ENCODE peak calls at places on chromosomes 6 and 20, in ten cellular contexts. One of them, this sample, is unnamed.

GRCh38 chr6:96460052-96460700 is 61.4 kb upstream of the UFL1 start:
- DNase-seq in MM.1S: no peak
- DNase-seq in activated CD8-positive, alpha-beta memory T cell treated with anti-CD3 and anti-CD28 coated beads for 48 hours: no peak
- DNase-seq in nephron progenitor cell: no peak
- DNase-seq in hepatocyte: no peak
- DNase-seq in HTR-8/SVneo: no peak
- DNase-seq in iPS-NIHi11: no peak
- DNase-seq in spleen: no peak
- DNase-seq in natural killer cell treated with Interleukin-12 subunit alpha and Interleukin-12 subunit beta and Interleukin-15 and Interleukin-18, amount 100 ng/mL, for 72 hours: no peak
- DNase-seq in effector CD4-positive, alpha-beta T cell: no peak
- DNase-seq in this sample: no peak

GRCh38 chr6:160328447-160328846 is 19.7 kb upstream of the SLC22A3 start:
- DNase-seq in effector CD4-positive, alpha-beta T cell: no peak
- DNase-seq in hepatocyte: no peak
- DNase-seq in MM.1S: no peak
- DNase-seq in HTR-8/SVneo: no peak
- DNase-seq in nephron progenitor cell: no peak
- DNase-seq in iPS-NIHi11: no peak
- DNase-seq in natural killer cell treated with Interleukin-12 subunit alpha and Interleukin-12 subunit beta and Interleukin-15 and Interleukin-18, amount 100 ng/mL, for 72 hours: no peak
- DNase-seq in spleen: no peak
- DNase-seq in activated CD8-positive, alpha-beta memory T cell treated with anti-CD3 and anti-CD28 coated beads for 48 hours: no peak
- DNase-seq in this sample: no peak

GRCh38 chr20:5928063-5928462 is 22.3 kb downstream of the TRMT6 start:
- DNase-seq in natural killer cell treated with Interleukin-12 subunit alpha and Interleukin-12 subunit beta and Interleukin-15 and Interleukin-18, amount 100 ng/mL, for 72 hours: no peak
- DNase-seq in iPS-NIHi11: no peak
- DNase-seq in effector CD4-positive, alpha-beta T cell: no peak
- DNase-seq in spleen: no peak
- DNase-seq in activated CD8-positive, alpha-beta memory T cell treated with anti-CD3 and anti-CD28 coated beads for 48 hours: no peak
- DNase-seq in nephron progenitor cell: no peak
- DNase-seq in HTR-8/SVneo: no peak
- DNase-seq in MM.1S: no peak
- DNase-seq in hepatocyte: no peak
- DNase-seq in this sample: no peak

GRCh38 chr20:16803965-16804792 is 56.0 kb downstream of the OTOR start:
- DNase-seq in MM.1S: peak
- DNase-seq in effector CD4-positive, alpha-beta T cell: peak
- DNase-seq in natural killer cell treated with Interleukin-12 subunit alpha and Interleukin-12 subunit beta and Interleukin-15 and Interleukin-18, amount 100 ng/mL, for 72 hours: no peak
- DNase-seq in hepatocyte: peak
- DNase-seq in HTR-8/SVneo: peak
- DNase-seq in iPS-NIHi11: peak
- DNase-seq in activated CD8-positive, alpha-beta memory T cell treated with anti-CD3 and anti-CD28 coated beads for 48 hours: peak
- DNase-seq in nephron progenitor cell: peak
- DNase-seq in spleen: no peak
- DNase-seq in this sample: no peak

GRCh38 chr6:131001113-131001776 is 61.8 kb downstream of the EPB41L2 start:
- DNase-seq in nephron progenitor cell: no peak
- DNase-seq in iPS-NIHi11: no peak
- DNase-seq in spleen: no peak
- DNase-seq in HTR-8/SVneo: no peak
- DNase-seq in effector CD4-positive, alpha-beta T cell: no peak
- DNase-seq in natural killer cell treated with Interleukin-12 subunit alpha and Interleukin-12 subunit beta and Interleukin-15 and Interleukin-18, amount 100 ng/mL, for 72 hours: no peak
- DNase-seq in hepatocyte: no peak
- DNase-seq in MM.1S: no peak
- DNase-seq in activated CD8-positive, alpha-beta memory T cell treated with anti-CD3 and anti-CD28 coated beads for 48 hours: no peak
- DNase-seq in this sample: no peak

GRCh38 chr6:139680819-139681218 is 306.4 kb upstream of the CITED2 start:
- DNase-seq in effector CD4-positive, alpha-beta T cell: no peak
- DNase-seq in nephron progenitor cell: no peak
- DNase-seq in hepatocyte: no peak
- DNase-seq in activated CD8-positive, alpha-beta memory T cell treated with anti-CD3 and anti-CD28 coated beads for 48 hours: no peak
- DNase-seq in iPS-NIHi11: no peak
- DNase-seq in natural killer cell treated with Interleukin-12 subunit alpha and Interleukin-12 subunit beta and Interleukin-15 and Interleukin-18, amount 100 ng/mL, for 72 hours: no peak
- DNase-seq in MM.1S: no peak
- DNase-seq in spleen: no peak
- DNase-seq in HTR-8/SVneo: no peak
- DNase-seq in this sample: no peak

GRCh38 chr6:7124631-7125030 is 16.9 kb downstream of the RREB1 start:
- DNase-seq in iPS-NIHi11: no peak
- DNase-seq in spleen: no peak
- DNase-seq in natural killer cell treated with Interleukin-12 subunit alpha and Interleukin-12 subunit beta and Interleukin-15 and Interleukin-18, amount 100 ng/mL, for 72 hours: no peak
- DNase-seq in nephron progenitor cell: no peak
- DNase-seq in effector CD4-positive, alpha-beta T cell: no peak
- DNase-seq in activated CD8-positive, alpha-beta memory T cell treated with anti-CD3 and anti-CD28 coated beads for 48 hours: no peak
- DNase-seq in HTR-8/SVneo: no peak
- DNase-seq in hepatocyte: no peak
- DNase-seq in MM.1S: no peak
- DNase-seq in this sample: no peak

GRCh38 chr20:49685809-49686208 is 27.9 kb downstream of the B4GALT5 start:
- DNase-seq in effector CD4-positive, alpha-beta T cell: no peak
- DNase-seq in iPS-NIHi11: no peak
- DNase-seq in activated CD8-positive, alpha-beta memory T cell treated with anti-CD3 and anti-CD28 coated beads for 48 hours: no peak
- DNase-seq in nephron progenitor cell: no peak
- DNase-seq in spleen: no peak
- DNase-seq in natural killer cell treated with Interleukin-12 subunit alpha and Interleukin-12 subunit beta and Interleukin-15 and Interleukin-18, amount 100 ng/mL, for 72 hours: no peak
- DNase-seq in HTR-8/SVneo: peak
- DNase-seq in hepatocyte: no peak
- DNase-seq in MM.1S: no peak
- DNase-seq in this sample: no peak

GRCh38 chr6:143325379-143326140 is 124.9 kb downstream of the ADAT2 start:
- DNase-seq in natural killer cell treated with Interleukin-12 subunit alpha and Interleukin-12 subunit beta and Interleukin-15 and Interleukin-18, amount 100 ng/mL, for 72 hours: no peak
- DNase-seq in effector CD4-positive, alpha-beta T cell: no peak
- DNase-seq in spleen: no peak
- DNase-seq in iPS-NIHi11: no peak
- DNase-seq in MM.1S: no peak
- DNase-seq in nephron progenitor cell: no peak
- DNase-seq in HTR-8/SVneo: no peak
- DNase-seq in activated CD8-positive, alpha-beta memory T cell treated with anti-CD3 and anti-CD28 coated beads for 48 hours: no peak
- DNase-seq in hepatocyte: no peak
- DNase-seq in this sample: no peak

GRCh38 chr6:157151989-157152388 is 171.3 kb downstream of the TMEM242 start:
- DNase-seq in HTR-8/SVneo: no peak
- DNase-seq in spleen: no peak
- DNase-seq in nephron progenitor cell: no peak
- DNase-seq in hepatocyte: no peak
- DNase-seq in activated CD8-positive, alpha-beta memory T cell treated with anti-CD3 and anti-CD28 coated beads for 48 hours: no peak
- DNase-seq in iPS-NIHi11: no peak
- DNase-seq in effector CD4-positive, alpha-beta T cell: no peak
- DNase-seq in natural killer cell treated with Interleukin-12 subunit alpha and Interleukin-12 subunit beta and Interleukin-15 and Interleukin-18, amount 100 ng/mL, for 72 hours: no peak
- DNase-seq in MM.1S: no peak
- DNase-seq in this sample: no peak

GRCh38 chr20:39851459-39851858 is 837.6 kb downstream of the MAFB start:
- DNase-seq in hepatocyte: no peak
- DNase-seq in HTR-8/SVneo: no peak
- DNase-seq in natural killer cell treated with Interleukin-12 subunit alpha and Interleukin-12 subunit beta and Interleukin-15 and Interleukin-18, amount 100 ng/mL, for 72 hours: no peak
- DNase-seq in effector CD4-positive, alpha-beta T cell: no peak
- DNase-seq in iPS-NIHi11: no peak
- DNase-seq in activated CD8-positive, alpha-beta memory T cell treated with anti-CD3 and anti-CD28 coated beads for 48 hours: no peak
- DNase-seq in spleen: no peak
- DNase-seq in nephron progenitor cell: no peak
- DNase-seq in MM.1S: no peak
- DNase-seq in this sample: no peak

GRCh38 chr6:75643173-75643572 is 41.5 kb downstream of the SENP6 start:
- DNase-seq in MM.1S: no peak
- DNase-seq in HTR-8/SVneo: no peak
- DNase-seq in effector CD4-positive, alpha-beta T cell: no peak
- DNase-seq in hepatocyte: no peak
- DNase-seq in iPS-NIHi11: no peak
- DNase-seq in activated CD8-positive, alpha-beta memory T cell treated with anti-CD3 and anti-CD28 coated beads for 48 hours: no peak
- DNase-seq in nephron progenitor cell: no peak
- DNase-seq in spleen: no peak
- DNase-seq in natural killer cell treated with Interleukin-12 subunit alpha and Interleukin-12 subunit beta and Interleukin-15 and Interleukin-18, amount 100 ng/mL, for 72 hours: no peak
- DNase-seq in this sample: no peak

GRCh38 chr6:51494342-51494741 is 593.1 kb downstream of the PKHD1 start:
- DNase-seq in natural killer cell treated with Interleukin-12 subunit alpha and Interleukin-12 subunit beta and Interleukin-15 and Interleukin-18, amount 100 ng/mL, for 72 hours: no peak
- DNase-seq in nephron progenitor cell: no peak
- DNase-seq in spleen: no peak
- DNase-seq in effector CD4-positive, alpha-beta T cell: no peak
- DNase-seq in MM.1S: no peak
- DNase-seq in iPS-NIHi11: no peak
- DNase-seq in hepatocyte: no peak
- DNase-seq in HTR-8/SVneo: no peak
- DNase-seq in activated CD8-positive, alpha-beta memory T cell treated with anti-CD3 and anti-CD28 coated beads for 48 hours: no peak
- DNase-seq in this sample: no peak

GRCh38 chr6:169274761-169275160 is 21.1 kb upstream of the THBS2 start:
- DNase-seq in effector CD4-positive, alpha-beta T cell: no peak
- DNase-seq in activated CD8-positive, alpha-beta memory T cell treated with anti-CD3 and anti-CD28 coated beads for 48 hours: no peak
- DNase-seq in hepatocyte: no peak
- DNase-seq in iPS-NIHi11: no peak
- DNase-seq in natural killer cell treated with Interleukin-12 subunit alpha and Interleukin-12 subunit beta and Interleukin-15 and Interleukin-18, amount 100 ng/mL, for 72 hours: no peak
- DNase-seq in spleen: no peak
- DNase-seq in MM.1S: no peak
- DNase-seq in nephron progenitor cell: no peak
- DNase-seq in HTR-8/SVneo: no peak
- DNase-seq in this sample: no peak

GRCh38 chr6:36120539-36120938 is 9.8 kb upstream of the MAPK13 start:
- DNase-seq in effector CD4-positive, alpha-beta T cell: peak
- DNase-seq in MM.1S: peak
- DNase-seq in spleen: peak
- DNase-seq in hepatocyte: no peak
- DNase-seq in activated CD8-positive, alpha-beta memory T cell treated with anti-CD3 and anti-CD28 coated beads for 48 hours: no peak
- DNase-seq in natural killer cell treated with Interleukin-12 subunit alpha and Interleukin-12 subunit beta and Interleukin-15 and Interleukin-18, amount 100 ng/mL, for 72 hours: peak
- DNase-seq in nephron progenitor cell: no peak
- DNase-seq in iPS-NIHi11: no peak
- DNase-seq in HTR-8/SVneo: no peak
- DNase-seq in this sample: peak

GRCh38 chr20:63708301-63709148 is 686 bp downstream of the ZGPAT start:
- DNase-seq in spleen: peak
- DNase-seq in iPS-NIHi11: no peak
- DNase-seq in HTR-8/SVneo: no peak
- DNase-seq in effector CD4-positive, alpha-beta T cell: no peak
- DNase-seq in hepatocyte: peak
- DNase-seq in nephron progenitor cell: no peak
- DNase-seq in natural killer cell treated with Interleukin-12 subunit alpha and Interleukin-12 subunit beta and Interleukin-15 and Interleukin-18, amount 100 ng/mL, for 72 hours: no peak
- DNase-seq in activated CD8-positive, alpha-beta memory T cell treated with anti-CD3 and anti-CD28 coated beads for 48 hours: no peak
- DNase-seq in MM.1S: no peak
- DNase-seq in this sample: peak

GRCh38 chr6:43913388-43914271 is 143.6 kb downstream of the VEGFA start:
- DNase-seq in natural killer cell treated with Interleukin-12 subunit alpha and Interleukin-12 subunit beta and Interleukin-15 and Interleukin-18, amount 100 ng/mL, for 72 hours: no peak
- DNase-seq in HTR-8/SVneo: no peak
- DNase-seq in iPS-NIHi11: no peak
- DNase-seq in MM.1S: no peak
- DNase-seq in effector CD4-positive, alpha-beta T cell: no peak
- DNase-seq in hepatocyte: no peak
- DNase-seq in activated CD8-positive, alpha-beta memory T cell treated with anti-CD3 and anti-CD28 coated beads for 48 hours: no peak
- DNase-seq in nephron progenitor cell: no peak
- DNase-seq in spleen: no peak
- DNase-seq in this sample: no peak

GRCh38 chr6:139881728-139882211 is 507.3 kb upstream of the CITED2 start:
- DNase-seq in nephron progenitor cell: peak
- DNase-seq in activated CD8-positive, alpha-beta memory T cell treated with anti-CD3 and anti-CD28 coated beads for 48 hours: no peak
- DNase-seq in effector CD4-positive, alpha-beta T cell: no peak
- DNase-seq in MM.1S: peak
- DNase-seq in natural killer cell treated with Interleukin-12 subunit alpha and Interleukin-12 subunit beta and Interleukin-15 and Interleukin-18, amount 100 ng/mL, for 72 hours: no peak
- DNase-seq in spleen: no peak
- DNase-seq in HTR-8/SVneo: no peak
- DNase-seq in hepatocyte: peak
- DNase-seq in iPS-NIHi11: peak
- DNase-seq in this sample: no peak

GRCh38 chr6:17349437-17349836 is 44.0 kb upstream of the CAP2 start:
- DNase-seq in iPS-NIHi11: no peak
- DNase-seq in nephron progenitor cell: no peak
- DNase-seq in spleen: no peak
- DNase-seq in activated CD8-positive, alpha-beta memory T cell treated with anti-CD3 and anti-CD28 coated beads for 48 hours: no peak
- DNase-seq in MM.1S: no peak
- DNase-seq in natural killer cell treated with Interleukin-12 subunit alpha and Interleukin-12 subunit beta and Interleukin-15 and Interleukin-18, amount 100 ng/mL, for 72 hours: no peak
- DNase-seq in HTR-8/SVneo: no peak
- DNase-seq in hepatocyte: no peak
- DNase-seq in effector CD4-positive, alpha-beta T cell: no peak
- DNase-seq in this sample: no peak

GRCh38 chr20:16968099-16968498 is 219.9 kb downstream of the OTOR start:
- DNase-seq in iPS-NIHi11: no peak
- DNase-seq in effector CD4-positive, alpha-beta T cell: no peak
- DNase-seq in MM.1S: no peak
- DNase-seq in HTR-8/SVneo: no peak
- DNase-seq in nephron progenitor cell: no peak
- DNase-seq in spleen: no peak
- DNase-seq in natural killer cell treated with Interleukin-12 subunit alpha and Interleukin-12 subunit beta and Interleukin-15 and Interleukin-18, amount 100 ng/mL, for 72 hours: no peak
- DNase-seq in hepatocyte: no peak
- DNase-seq in activated CD8-positive, alpha-beta memory T cell treated with anti-CD3 and anti-CD28 coated beads for 48 hours: no peak
- DNase-seq in this sample: no peak

GRCh38 chr6:14353263-14353662 is 235.7 kb downstream of the CD83 start:
- DNase-seq in effector CD4-positive, alpha-beta T cell: no peak
- DNase-seq in spleen: no peak
- DNase-seq in natural killer cell treated with Interleukin-12 subunit alpha and Interleukin-12 subunit beta and Interleukin-15 and Interleukin-18, amount 100 ng/mL, for 72 hours: no peak
- DNase-seq in nephron progenitor cell: no peak
- DNase-seq in iPS-NIHi11: no peak
- DNase-seq in activated CD8-positive, alpha-beta memory T cell treated with anti-CD3 and anti-CD28 coated beads for 48 hours: no peak
- DNase-seq in hepatocyte: no peak
- DNase-seq in MM.1S: no peak
- DNase-seq in HTR-8/SVneo: no peak
- DNase-seq in this sample: no peak

GRCh38 chr6:151436300-151436699 is 15.6 kb downstream of the RMND1 start:
- DNase-seq in natural killer cell treated with Interleukin-12 subunit alpha and Interleukin-12 subunit beta and Interleukin-15 and Interleukin-18, amount 100 ng/mL, for 72 hours: no peak
- DNase-seq in iPS-NIHi11: no peak
- DNase-seq in HTR-8/SVneo: no peak
- DNase-seq in spleen: no peak
- DNase-seq in nephron progenitor cell: no peak
- DNase-seq in effector CD4-positive, alpha-beta T cell: no peak
- DNase-seq in MM.1S: no peak
- DNase-seq in activated CD8-positive, alpha-beta memory T cell treated with anti-CD3 and anti-CD28 coated beads for 48 hours: no peak
- DNase-seq in hepatocyte: no peak
- DNase-seq in this sample: no peak

GRCh38 chr20:47586648-47587306 is 85.1 kb downstream of the NCOA3 start:
- DNase-seq in MM.1S: no peak
- DNase-seq in hepatocyte: no peak
- DNase-seq in effector CD4-positive, alpha-beta T cell: no peak
- DNase-seq in nephron progenitor cell: no peak
- DNase-seq in spleen: no peak
- DNase-seq in HTR-8/SVneo: no peak
- DNase-seq in activated CD8-positive, alpha-beta memory T cell treated with anti-CD3 and anti-CD28 coated beads for 48 hours: no peak
- DNase-seq in natural killer cell treated with Interleukin-12 subunit alpha and Interleukin-12 subunit beta and Interleukin-15 and Interleukin-18, amount 100 ng/mL, for 72 hours: no peak
- DNase-seq in iPS-NIHi11: peak
- DNase-seq in this sample: no peak

GRCh38 chr20:63319164-63320040 is 26.4 kb downstream of the COL20A1 start:
- DNase-seq in iPS-NIHi11: no peak
- DNase-seq in activated CD8-positive, alpha-beta memory T cell treated with anti-CD3 and anti-CD28 coated beads for 48 hours: no peak
- DNase-seq in hepatocyte: no peak
- DNase-seq in MM.1S: no peak
- DNase-seq in natural killer cell treated with Interleukin-12 subunit alpha and Interleukin-12 subunit beta and Interleukin-15 and Interleukin-18, amount 100 ng/mL, for 72 hours: peak
- DNase-seq in nephron progenitor cell: no peak
- DNase-seq in spleen: no peak
- DNase-seq in effector CD4-positive, alpha-beta T cell: no peak
- DNase-seq in HTR-8/SVneo: no peak
- DNase-seq in this sample: no peak

GRCh38 chr6:105484238-105485161 is 81.6 kb upstream of the PREP start:
- DNase-seq in iPS-NIHi11: peak
- DNase-seq in MM.1S: peak
- DNase-seq in spleen: no peak
- DNase-seq in nephron progenitor cell: no peak
- DNase-seq in effector CD4-positive, alpha-beta T cell: no peak
- DNase-seq in natural killer cell treated with Interleukin-12 subunit alpha and Interleukin-12 subunit beta and Interleukin-15 and Interleukin-18, amount 100 ng/mL, for 72 hours: no peak
- DNase-seq in activated CD8-positive, alpha-beta memory T cell treated with anti-CD3 and anti-CD28 coated beads for 48 hours: no peak
- DNase-seq in HTR-8/SVneo: peak
- DNase-seq in hepatocyte: peak
- DNase-seq in this sample: peak

GRCh38 chr6:75849329-75850025 is 100.4 kb downstream of the MYO6 start:
- DNase-seq in spleen: no peak
- DNase-seq in nephron progenitor cell: no peak
- DNase-seq in hepatocyte: peak
- DNase-seq in activated CD8-positive, alpha-beta memory T cell treated with anti-CD3 and anti-CD28 coated beads for 48 hours: no peak
- DNase-seq in effector CD4-positive, alpha-beta T cell: no peak
- DNase-seq in MM.1S: no peak
- DNase-seq in HTR-8/SVneo: no peak
- DNase-seq in natural killer cell treated with Interleukin-12 subunit alpha and Interleukin-12 subunit beta and Interleukin-15 and Interleukin-18, amount 100 ng/mL, for 72 hours: no peak
- DNase-seq in iPS-NIHi11: no peak
- DNase-seq in this sample: no peak

GRCh38 chr6:157088841-157089240 is 234.5 kb downstream of the TMEM242 start:
- DNase-seq in HTR-8/SVneo: no peak
- DNase-seq in iPS-NIHi11: no peak
- DNase-seq in spleen: no peak
- DNase-seq in activated CD8-positive, alpha-beta memory T cell treated with anti-CD3 and anti-CD28 coated beads for 48 hours: no peak
- DNase-seq in nephron progenitor cell: no peak
- DNase-seq in hepatocyte: no peak
- DNase-seq in natural killer cell treated with Interleukin-12 subunit alpha and Interleukin-12 subunit beta and Interleukin-15 and Interleukin-18, amount 100 ng/mL, for 72 hours: no peak
- DNase-seq in MM.1S: no peak
- DNase-seq in effector CD4-positive, alpha-beta T cell: no peak
- DNase-seq in this sample: no peak

This sample was measured in naive thymus-derived CD8-positive, alpha-beta T cell.